ENCODE peak calls at places on chromosomes 16 and 17, in ten cellular contexts. H, G, P, D, R, L, O, J, M and A are unnamed samples.

GRCh38 chr17:62627904-62628603 is 584 bp downstream of the MRC2 start:
- DNase-seq in M (no peak), P (no peak), H (no peak), J (peak), G (peak), R (peak), D (no peak), L (peak), O (no peak), A (peak)

GRCh38 chr16:88684569-88685155 is 1.6 kb downstream of the SNAI3 start:
- DNase-seq in G (no peak), R (no peak), H (no peak), M (no peak), D (no peak), P (no peak), O (no peak), J (no peak), L (no peak), A (no peak)

GRCh38 chr17:38453951-38454421 is 25.7 kb downstream of the ARHGAP23 start:
- DNase-seq in P (no peak), O (no peak), H (no peak), R (peak), M (no peak), D (no peak), L (peak), J (no peak), G (peak), A (peak)

GRCh38 chr17:17485420-17485819 is 8.6 kb downstream of the MED9 start:
- DNase-seq in J (no peak), M (peak), G (no peak), P (no peak), D (no peak), H (no peak), O (no peak), L (no peak), R (no peak), A (no peak)

GRCh38 chr17:74779948-74780400 is 3.8 kb upstream of the NAT9 start:
- DNase-seq in P (peak), O (no peak), L (no peak), M (no peak), J (peak), G (no peak), H (no peak), D (peak), R (no peak), A (no peak)

GRCh38 chr16:27365142-27366089 is 36.6 kb upstream of the IL21R start:
- DNase-seq in H (no peak), M (no peak), G (no peak), J (no peak), P (no peak), D (no peak), L (no peak), O (no peak), R (no peak), A (no peak)

GRCh38 chr17:68125471-68125870 is 89.9 kb downstream of the KPNA2 start:
- DNase-seq in J (no peak), P (no peak), G (no peak), L (no peak), D (no peak), M (no peak), H (no peak), R (no peak), O (no peak), A (no peak)

GRCh38 chr17:16483021-16483645 is 8.9 kb downstream of the LRRC75A start:
- DNase-seq in O (no peak), P (no peak), D (no peak), M (no peak), H (no peak), L (no peak), J (no peak), R (no peak), G (no peak), A (no peak)

GRCh38 chr17:74757502-74757901 is 9.1 kb downstream of the NHERF1 start:
- DNase-seq in H (no peak), R (peak), P (no peak), D (no peak), J (no peak), O (no peak), L (no peak), G (no peak), M (no peak), A (no peak)

GRCh38 chr17:35865412-35866355 is 3.0 kb downstream of the HEATR9 start:
- DNase-seq in M (no peak), G (no peak), L (no peak), J (no peak), R (no peak), H (no peak), P (no peak), D (no peak), O (no peak), A (no peak)

GRCh38 chr17:37691807-37692206 is 48.6 kb upstream of the DDX52 start:
- DNase-seq in M (no peak), G (no peak), R (no peak), J (no peak), D (no peak), H (no peak), P (no peak), L (no peak), O (no peak), A (no peak)

GRCh38 chr16:82092711-82093110 is 57.7 kb downstream of the HSD17B2 start:
- DNase-seq in G (no peak), R (no peak), H (no peak), M (no peak), P (no peak), L (no peak), D (no peak), J (no peak), O (no peak), A (no peak)

GRCh38 chr16:71840052-71840451 is 5.7 kb upstream of the ATXN1L start:
- DNase-seq in M (no peak), R (no peak), D (no peak), H (no peak), O (no peak), L (no peak), J (no peak), P (no peak), G (no peak), A (no peak)